ENCODE peak calls at places on chromosome 7, in ten cellular contexts. One of them, this sample, is unnamed.

GRCh38 chr7:125563557-125563956 is 633.9 kb upstream of the POT1 start:
- DNase-seq in pancreas: no peak
- DNase-seq in HCT116: no peak
- DNase-seq in A673: no peak
- DNase-seq in OCI-LY7: no peak
- DNase-seq in brain microvascular endothelial cell: no peak
- DNase-seq in lower lobe of right lung: peak; percentile 24
- DNase-seq in fibroblast of pulmonary artery: no peak
- DNase-seq in Calu3: no peak
- DNase-seq in kidney epithelial cell: no peak
- DNase-seq in this sample: no peak

GRCh38 chr7:155222578-155222977 is 75.1 kb upstream of the INSIG1 start:
- DNase-seq in pancreas: no peak
- DNase-seq in HCT116: no peak
- DNase-seq in A673: no peak
- DNase-seq in OCI-LY7: no peak
- DNase-seq in brain microvascular endothelial cell: no peak
- DNase-seq in lower lobe of right lung: no peak
- DNase-seq in fibroblast of pulmonary artery: no peak
- DNase-seq in Calu3: no peak
- DNase-seq in kidney epithelial cell: no peak
- DNase-seq in this sample: no peak

GRCh38 chr7:28684729-28685211 is 272.5 kb downstream of the CREB5 start:
- DNase-seq in pancreas: no peak
- DNase-seq in HCT116: no peak
- DNase-seq in A673: no peak
- DNase-seq in OCI-LY7: no peak
- DNase-seq in brain microvascular endothelial cell: no peak
- DNase-seq in lower lobe of right lung: no peak
- DNase-seq in fibroblast of pulmonary artery: no peak
- DNase-seq in Calu3: no peak
- DNase-seq in kidney epithelial cell: no peak
- DNase-seq in this sample: no peak

GRCh38 chr7:39650676-39651075 is 27.3 kb downstream of the RALA start:
- DNase-seq in pancreas: no peak
- DNase-seq in HCT116: no peak
- DNase-seq in A673: no peak
- DNase-seq in OCI-LY7: no peak
- DNase-seq in brain microvascular endothelial cell: peak; percentile 64
- DNase-seq in lower lobe of right lung: no peak
- DNase-seq in fibroblast of pulmonary artery: peak; percentile 72
- DNase-seq in Calu3: no peak
- DNase-seq in kidney epithelial cell: no peak
- DNase-seq in this sample: peak; percentile 60

GRCh38 chr7:29921404-29922010 is 68.1 kb downstream of the SCRN1 start:
- DNase-seq in pancreas: no peak
- DNase-seq in HCT116: peak; percentile 46
- DNase-seq in A673: peak; percentile 81
- DNase-seq in OCI-LY7: peak; percentile 68
- DNase-seq in brain microvascular endothelial cell: peak; percentile 52
- DNase-seq in lower lobe of right lung: no peak
- DNase-seq in fibroblast of pulmonary artery: peak; percentile 77
- DNase-seq in Calu3: peak; percentile 77
- DNase-seq in kidney epithelial cell: peak; percentile 19
- DNase-seq in this sample: peak; percentile 11

GRCh38 chr7:128265906-128266300 is 24.8 kb downstream of the LEP start:
- DNase-seq in pancreas: no peak
- DNase-seq in HCT116: no peak
- DNase-seq in A673: no peak
- DNase-seq in OCI-LY7: no peak
- DNase-seq in brain microvascular endothelial cell: no peak
- DNase-seq in lower lobe of right lung: no peak
- DNase-seq in fibroblast of pulmonary artery: no peak
- DNase-seq in Calu3: no peak
- DNase-seq in kidney epithelial cell: no peak
- DNase-seq in this sample: no peak

GRCh38 chr7:2403718-2404648 is 572 bp downstream of the CHST12 start:
- DNase-seq in pancreas: peak; percentile 86
- DNase-seq in HCT116: no peak
- DNase-seq in A673: peak; percentile 41
- DNase-seq in OCI-LY7: peak; percentile 58
- DNase-seq in brain microvascular endothelial cell: peak; percentile 9
- DNase-seq in lower lobe of right lung: no peak
- DNase-seq in fibroblast of pulmonary artery: peak; percentile 35
- DNase-seq in Calu3: peak; percentile 67
- DNase-seq in kidney epithelial cell: no peak
- DNase-seq in this sample: no peak

GRCh38 chr7:87004956-87005355 is 54.5 kb downstream of the ELAPOR2 start:
- DNase-seq in pancreas: no peak
- DNase-seq in HCT116: no peak
- DNase-seq in A673: no peak
- DNase-seq in OCI-LY7: no peak
- DNase-seq in brain microvascular endothelial cell: no peak
- DNase-seq in lower lobe of right lung: no peak
- DNase-seq in fibroblast of pulmonary artery: no peak
- DNase-seq in Calu3: no peak
- DNase-seq in kidney epithelial cell: no peak
- DNase-seq in this sample: no peak

GRCh38 chr7:126589068-126589684 is 663.6 kb downstream of the GRM8 start:
- DNase-seq in pancreas: no peak
- DNase-seq in HCT116: no peak
- DNase-seq in A673: no peak
- DNase-seq in OCI-LY7: no peak
- DNase-seq in brain microvascular endothelial cell: no peak
- DNase-seq in lower lobe of right lung: no peak
- DNase-seq in fibroblast of pulmonary artery: no peak
- DNase-seq in Calu3: no peak
- DNase-seq in kidney epithelial cell: no peak
- DNase-seq in this sample: no peak

GRCh38 chr7:136228185-136228584 is 251.0 kb upstream of the MTPN start:
- DNase-seq in pancreas: no peak
- DNase-seq in HCT116: no peak
- DNase-seq in A673: no peak
- DNase-seq in OCI-LY7: no peak
- DNase-seq in brain microvascular endothelial cell: no peak
- DNase-seq in lower lobe of right lung: no peak
- DNase-seq in fibroblast of pulmonary artery: no peak
- DNase-seq in Calu3: no peak
- DNase-seq in kidney epithelial cell: no peak
- DNase-seq in this sample: no peak

GRCh38 chr7:39888171-39888853 is 61.7 kb upstream of the CDK13 start:
- DNase-seq in pancreas: no peak
- DNase-seq in HCT116: no peak
- DNase-seq in A673: no peak
- DNase-seq in OCI-LY7: no peak
- DNase-seq in brain microvascular endothelial cell: no peak
- DNase-seq in lower lobe of right lung: no peak
- DNase-seq in fibroblast of pulmonary artery: no peak
- DNase-seq in Calu3: peak; percentile 55
- DNase-seq in kidney epithelial cell: no peak
- DNase-seq in this sample: no peak

GRCh38 chr7:70855373-70855772 is 276.6 kb upstream of the GALNT17 start:
- DNase-seq in pancreas: no peak
- DNase-seq in HCT116: no peak
- DNase-seq in A673: no peak
- DNase-seq in OCI-LY7: no peak
- DNase-seq in brain microvascular endothelial cell: no peak
- DNase-seq in lower lobe of right lung: no peak
- DNase-seq in fibroblast of pulmonary artery: no peak
- DNase-seq in Calu3: no peak
- DNase-seq in kidney epithelial cell: no peak
- DNase-seq in this sample: no peak

DNA sequence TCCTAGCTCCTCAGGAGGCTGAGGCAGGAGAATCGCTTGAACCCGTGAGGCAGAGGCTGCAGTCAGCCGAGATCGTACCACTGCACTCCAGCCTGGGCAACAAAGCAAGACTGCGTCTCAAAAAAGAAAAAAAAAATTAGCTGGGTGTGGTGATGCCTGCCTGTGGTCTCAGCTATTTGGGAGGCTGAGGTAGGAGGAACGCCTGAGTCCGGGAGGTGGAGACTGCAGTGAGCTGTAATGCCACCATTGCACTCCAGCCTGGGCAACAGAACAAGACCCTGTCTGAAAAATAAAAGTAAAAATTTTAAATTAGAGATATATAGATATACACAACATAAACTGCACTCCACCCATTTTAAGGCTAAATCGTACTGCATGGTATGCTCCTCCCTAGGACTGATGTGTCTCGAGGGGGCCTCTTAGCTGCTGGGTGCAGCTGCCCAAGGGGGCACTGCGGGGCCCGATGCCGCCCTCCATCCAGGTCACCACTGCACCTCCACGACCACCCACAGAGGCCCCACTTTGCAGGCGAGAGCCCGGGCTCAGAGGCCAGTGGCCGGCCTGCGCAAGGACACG is 40.9 kb upstream of the FOXK1 start:
- DNase-seq in pancreas: no peak
- DNase-seq in HCT116: no peak
- DNase-seq in A673: no peak
- DNase-seq in OCI-LY7: no peak
- DNase-seq in brain microvascular endothelial cell: no peak
- DNase-seq in lower lobe of right lung: no peak
- DNase-seq in fibroblast of pulmonary artery: no peak
- DNase-seq in Calu3: no peak
- DNase-seq in kidney epithelial cell: no peak
- DNase-seq in this sample: no peak
- TF ChIP-seq CTCF in pancreas: no peak
- TF ChIP-seq CTCF in HCT116: no peak
- TF ChIP-seq CTCF in A673: peak; percentile 8
- TF ChIP-seq CTCF in OCI-LY7: peak; percentile 16
- TF ChIP-seq CTCF in brain microvascular endothelial cell: peak; percentile 30
- TF ChIP-seq CTCF in lower lobe of right lung: no peak
- TF ChIP-seq CTCF in fibroblast of pulmonary artery: no peak
- TF ChIP-seq CTCF in Calu3: no peak
- TF ChIP-seq CTCF in kidney epithelial cell: no peak
- TF ChIP-seq CTCF in this sample: no peak

DNA sequence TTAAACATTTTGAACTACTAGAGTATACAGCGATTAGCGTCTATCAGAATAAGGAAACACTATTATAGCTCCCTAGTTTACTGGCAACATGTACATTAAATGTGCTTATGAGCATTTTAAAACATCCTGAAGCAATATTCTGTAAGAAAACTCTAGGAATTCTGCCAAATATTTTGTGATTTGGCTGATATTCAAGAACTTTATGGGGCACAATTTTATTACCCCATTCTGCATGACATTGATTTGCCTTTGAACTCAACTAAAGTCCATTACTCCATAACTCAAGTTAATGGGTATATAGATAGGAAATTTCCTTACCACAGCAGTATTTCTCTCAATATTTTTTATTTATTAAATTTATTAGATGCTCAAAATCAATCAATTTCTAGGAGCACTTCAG is 369.9 kb upstream of the KCND2 start:
- DNase-seq in pancreas: no peak
- DNase-seq in HCT116: no peak
- DNase-seq in A673: no peak
- DNase-seq in OCI-LY7: no peak
- DNase-seq in brain microvascular endothelial cell: no peak
- DNase-seq in lower lobe of right lung: no peak
- DNase-seq in fibroblast of pulmonary artery: no peak
- DNase-seq in Calu3: no peak
- DNase-seq in kidney epithelial cell: no peak
- DNase-seq in this sample: no peak
- TF ChIP-seq CTCF in pancreas: no peak
- TF ChIP-seq CTCF in HCT116: no peak
- TF ChIP-seq CTCF in A673: no peak
- TF ChIP-seq CTCF in OCI-LY7: no peak
- TF ChIP-seq CTCF in brain microvascular endothelial cell: no peak
- TF ChIP-seq CTCF in lower lobe of right lung: no peak
- TF ChIP-seq CTCF in fibroblast of pulmonary artery: no peak
- TF ChIP-seq CTCF in Calu3: no peak
- TF ChIP-seq CTCF in kidney epithelial cell: no peak
- TF ChIP-seq CTCF in this sample: no peak

GRCh38 chr7:24979470-24979862 is 512 bp downstream of the OSBPL3 start:
- DNase-seq in pancreas: peak; percentile 83
- DNase-seq in HCT116: no peak
- DNase-seq in A673: no peak
- DNase-seq in OCI-LY7: peak; percentile 89
- DNase-seq in brain microvascular endothelial cell: peak; percentile 47
- DNase-seq in lower lobe of right lung: peak; percentile 81
- DNase-seq in fibroblast of pulmonary artery: peak; percentile 63
- DNase-seq in Calu3: peak; percentile 86
- DNase-seq in kidney epithelial cell: no peak
- DNase-seq in this sample: no peak

GRCh38 chr7:24981544-24981951 is 1.6 kb upstream of the OSBPL3 start:
- DNase-seq in pancreas: peak; percentile 78
- DNase-seq in HCT116: no peak
- DNase-seq in A673: peak; percentile 75
- DNase-seq in OCI-LY7: peak; percentile 27
- DNase-seq in brain microvascular endothelial cell: peak; percentile 46
- DNase-seq in lower lobe of right lung: peak; percentile 74
- DNase-seq in fibroblast of pulmonary artery: peak; percentile 47
- DNase-seq in Calu3: peak; percentile 80
- DNase-seq in kidney epithelial cell: no peak
- DNase-seq in this sample: no peak

GRCh38 chr7:24980695-24981543 is 941 bp upstream of the OSBPL3 start:
- DNase-seq in pancreas: peak; percentile 62
- DNase-seq in HCT116: no peak
- DNase-seq in A673: peak; percentile 9
- DNase-seq in OCI-LY7: peak; percentile 71
- DNase-seq in brain microvascular endothelial cell: no peak
- DNase-seq in lower lobe of right lung: peak; percentile 53
- DNase-seq in fibroblast of pulmonary artery: peak; percentile 35
- DNase-seq in Calu3: peak; percentile 64
- DNase-seq in kidney epithelial cell: no peak
- DNase-seq in this sample: no peak

GRCh38 chr7:24979863-24980694 is at the start of gene OSBPL3:
- DNase-seq in pancreas: peak; percentile 97
- DNase-seq in HCT116: peak; percentile 92
- DNase-seq in A673: peak; percentile 97
- DNase-seq in OCI-LY7: peak; percentile 97
- DNase-seq in brain microvascular endothelial cell: peak; percentile 92
- DNase-seq in lower lobe of right lung: peak; percentile 95
- DNase-seq in fibroblast of pulmonary artery: peak; percentile 96
- DNase-seq in Calu3: peak; percentile 99
- DNase-seq in kidney epithelial cell: no peak
- DNase-seq in this sample: peak; percentile 81

GRCh38 chr7:24982917-24983316 is 2.9 kb upstream of the OSBPL3 start:
- DNase-seq in pancreas: no peak
- DNase-seq in HCT116: no peak
- DNase-seq in A673: peak; percentile 52
- DNase-seq in OCI-LY7: no peak
- DNase-seq in brain microvascular endothelial cell: no peak
- DNase-seq in lower lobe of right lung: no peak
- DNase-seq in fibroblast of pulmonary artery: no peak
- DNase-seq in Calu3: peak; percentile 50
- DNase-seq in kidney epithelial cell: no peak
- DNase-seq in this sample: no peak
- TF ChIP-seq CTCF in pancreas: no peak
- TF ChIP-seq CTCF in HCT116: peak; percentile 64
- TF ChIP-seq CTCF in A673: peak; percentile 58
- TF ChIP-seq CTCF in OCI-LY7: peak; percentile 77
- TF ChIP-seq CTCF in brain microvascular endothelial cell: peak; percentile 54
- TF ChIP-seq CTCF in lower lobe of right lung: no peak
- TF ChIP-seq CTCF in fibroblast of pulmonary artery: peak; percentile 27
- TF ChIP-seq CTCF in Calu3: peak; percentile 61
- TF ChIP-seq CTCF in kidney epithelial cell: peak; percentile 17
- TF ChIP-seq CTCF in this sample: peak; percentile 31

DNA sequence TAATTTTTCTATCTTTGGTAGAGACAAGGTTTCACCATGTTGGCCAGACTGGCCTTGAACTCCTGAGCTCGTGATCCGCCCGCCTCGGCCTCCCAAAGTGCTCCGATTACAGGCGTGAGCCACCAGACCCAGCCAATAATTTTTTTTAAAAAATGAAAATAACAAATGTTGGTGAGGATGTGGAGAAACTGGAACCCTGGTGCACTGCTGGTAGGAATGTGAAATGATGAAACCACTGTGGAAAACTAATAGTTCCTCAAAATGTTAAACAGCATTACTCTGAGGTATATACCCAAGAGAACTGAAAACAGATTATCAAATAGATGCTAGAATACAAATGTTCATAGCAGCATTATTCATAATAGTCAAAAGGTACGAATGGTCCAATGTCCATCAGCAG is 23.0 kb upstream of the YWHAG start:
- DNase-seq in pancreas: no peak
- DNase-seq in HCT116: no peak
- DNase-seq in A673: no peak
- DNase-seq in OCI-LY7: no peak
- DNase-seq in brain microvascular endothelial cell: no peak
- DNase-seq in lower lobe of right lung: no peak
- DNase-seq in fibroblast of pulmonary artery: no peak
- DNase-seq in Calu3: no peak
- DNase-seq in kidney epithelial cell: no peak
- DNase-seq in this sample: no peak
- TF ChIP-seq CTCF in pancreas: no peak
- TF ChIP-seq CTCF in HCT116: no peak
- TF ChIP-seq CTCF in A673: no peak
- TF ChIP-seq CTCF in OCI-LY7: no peak
- TF ChIP-seq CTCF in brain microvascular endothelial cell: peak; percentile 23
- TF ChIP-seq CTCF in lower lobe of right lung: no peak
- TF ChIP-seq CTCF in fibroblast of pulmonary artery: peak; percentile 22
- TF ChIP-seq CTCF in Calu3: no peak
- TF ChIP-seq CTCF in kidney epithelial cell: no peak
- TF ChIP-seq CTCF in this sample: no peak